ENCODE peak calls at places on chromosomes 16 and 17, in five cellular contexts. One of them, this sample, is unnamed.

GRCh38 chr16:85376292-85377095 is 236.6 kb upstream of the GSE1 start:
- DNase-seq in stimulated activated naive CD8-positive, alpha-beta T cell treated with anti-CD3 and anti-CD28 coated beads, Interleukin-15, Interleukin-2, amounts not matched to agents 100 U/mL and 50 U/mL, for 24 hours: no peak
- DNase-seq in stimulated activated CD8-positive, alpha-beta memory T cell treated with anti-CD3 and anti-CD28 coated beads, Interleukin-15, amount 100 ng/mL, for 24 hours: no peak
- DNase-seq in mucosa of gallbladder: no peak
- DNase-seq in NCI-H2081: no peak
- DNase-seq in this sample: no peak

GRCh38 chr16:24931091-24931490 is 84.1 kb downstream of the ARHGAP17 start:
- DNase-seq in stimulated activated naive CD8-positive, alpha-beta T cell treated with anti-CD3 and anti-CD28 coated beads, Interleukin-15, Interleukin-2, amounts not matched to agents 100 U/mL and 50 U/mL, for 24 hours: no peak
- DNase-seq in stimulated activated CD8-positive, alpha-beta memory T cell treated with anti-CD3 and anti-CD28 coated beads, Interleukin-15, amount 100 ng/mL, for 24 hours: no peak
- DNase-seq in mucosa of gallbladder: no peak
- DNase-seq in NCI-H2081: no peak
- DNase-seq in this sample: no peak

GRCh38 chr17:42018339-42018738 is 1.1 kb upstream of the DNAJC7 start:
- DNase-seq in stimulated activated naive CD8-positive, alpha-beta T cell treated with anti-CD3 and anti-CD28 coated beads, Interleukin-15, Interleukin-2, amounts not matched to agents 100 U/mL and 50 U/mL, for 24 hours: no peak
- DNase-seq in stimulated activated CD8-positive, alpha-beta memory T cell treated with anti-CD3 and anti-CD28 coated beads, Interleukin-15, amount 100 ng/mL, for 24 hours: no peak
- DNase-seq in mucosa of gallbladder: no peak
- DNase-seq in NCI-H2081: peak; percentile 19
- DNase-seq in this sample: peak; percentile 74

GRCh38 chr16:65315004-65315398 is 193.1 kb upstream of the CDH11 start:
- DNase-seq in stimulated activated naive CD8-positive, alpha-beta T cell treated with anti-CD3 and anti-CD28 coated beads, Interleukin-15, Interleukin-2, amounts not matched to agents 100 U/mL and 50 U/mL, for 24 hours: no peak
- DNase-seq in stimulated activated CD8-positive, alpha-beta memory T cell treated with anti-CD3 and anti-CD28 coated beads, Interleukin-15, amount 100 ng/mL, for 24 hours: no peak
- DNase-seq in mucosa of gallbladder: peak; percentile 28
- DNase-seq in NCI-H2081: no peak
- DNase-seq in this sample: no peak

GRCh38 chr17:71417142-71417541 is 703.7 kb upstream of the SOX9 start:
- DNase-seq in stimulated activated naive CD8-positive, alpha-beta T cell treated with anti-CD3 and anti-CD28 coated beads, Interleukin-15, Interleukin-2, amounts not matched to agents 100 U/mL and 50 U/mL, for 24 hours: no peak
- DNase-seq in stimulated activated CD8-positive, alpha-beta memory T cell treated with anti-CD3 and anti-CD28 coated beads, Interleukin-15, amount 100 ng/mL, for 24 hours: no peak
- DNase-seq in mucosa of gallbladder: no peak
- DNase-seq in NCI-H2081: no peak
- DNase-seq in this sample: no peak

GRCh38 chr16:19860146-19861030 is 24.3 kb downstream of the GPRC5B start:
- DNase-seq in stimulated activated naive CD8-positive, alpha-beta T cell treated with anti-CD3 and anti-CD28 coated beads, Interleukin-15, Interleukin-2, amounts not matched to agents 100 U/mL and 50 U/mL, for 24 hours: no peak
- DNase-seq in stimulated activated CD8-positive, alpha-beta memory T cell treated with anti-CD3 and anti-CD28 coated beads, Interleukin-15, amount 100 ng/mL, for 24 hours: no peak
- DNase-seq in mucosa of gallbladder: no peak
- DNase-seq in NCI-H2081: no peak
- DNase-seq in this sample: no peak

GRCh38 chr16:4612977-4613635 is 1.6 kb downstream of the UBALD1 start:
- DNase-seq in stimulated activated naive CD8-positive, alpha-beta T cell treated with anti-CD3 and anti-CD28 coated beads, Interleukin-15, Interleukin-2, amounts not matched to agents 100 U/mL and 50 U/mL, for 24 hours: no peak
- DNase-seq in stimulated activated CD8-positive, alpha-beta memory T cell treated with anti-CD3 and anti-CD28 coated beads, Interleukin-15, amount 100 ng/mL, for 24 hours: no peak
- DNase-seq in mucosa of gallbladder: no peak
- DNase-seq in NCI-H2081: no peak
- DNase-seq in this sample: no peak

GRCh38 chr17:61401280-61402072 is 1.8 kb downstream of the TBX2 start:
- DNase-seq in stimulated activated naive CD8-positive, alpha-beta T cell treated with anti-CD3 and anti-CD28 coated beads, Interleukin-15, Interleukin-2, amounts not matched to agents 100 U/mL and 50 U/mL, for 24 hours: no peak
- DNase-seq in stimulated activated CD8-positive, alpha-beta memory T cell treated with anti-CD3 and anti-CD28 coated beads, Interleukin-15, amount 100 ng/mL, for 24 hours: no peak
- DNase-seq in mucosa of gallbladder: no peak
- DNase-seq in NCI-H2081: no peak
- DNase-seq in this sample: no peak

GRCh38 chr17:73820686-73821448 is 176.6 kb upstream of the SDK2 start:
- DNase-seq in stimulated activated naive CD8-positive, alpha-beta T cell treated with anti-CD3 and anti-CD28 coated beads, Interleukin-15, Interleukin-2, amounts not matched to agents 100 U/mL and 50 U/mL, for 24 hours: no peak
- DNase-seq in stimulated activated CD8-positive, alpha-beta memory T cell treated with anti-CD3 and anti-CD28 coated beads, Interleukin-15, amount 100 ng/mL, for 24 hours: no peak
- DNase-seq in mucosa of gallbladder: no peak
- DNase-seq in NCI-H2081: peak; percentile 52
- DNase-seq in this sample: peak; percentile 15

GRCh38 chr17:64129765-64130558 is at the start of gene ERN1:
- DNase-seq in stimulated activated naive CD8-positive, alpha-beta T cell treated with anti-CD3 and anti-CD28 coated beads, Interleukin-15, Interleukin-2, amounts not matched to agents 100 U/mL and 50 U/mL, for 24 hours: peak; percentile 93
- DNase-seq in stimulated activated CD8-positive, alpha-beta memory T cell treated with anti-CD3 and anti-CD28 coated beads, Interleukin-15, amount 100 ng/mL, for 24 hours: peak; percentile 92
- DNase-seq in mucosa of gallbladder: peak; percentile 95
- DNase-seq in NCI-H2081: peak; percentile 86
- DNase-seq in this sample: peak; percentile 96

GRCh38 chr17:39527220-39527813 is 66.0 kb downstream of the CDK12 start:
- DNase-seq in stimulated activated naive CD8-positive, alpha-beta T cell treated with anti-CD3 and anti-CD28 coated beads, Interleukin-15, Interleukin-2, amounts not matched to agents 100 U/mL and 50 U/mL, for 24 hours: no peak
- DNase-seq in stimulated activated CD8-positive, alpha-beta memory T cell treated with anti-CD3 and anti-CD28 coated beads, Interleukin-15, amount 100 ng/mL, for 24 hours: no peak
- DNase-seq in mucosa of gallbladder: no peak
- DNase-seq in NCI-H2081: peak; percentile 49
- DNase-seq in this sample: peak; percentile 38

GRCh38 chr16:72111653-72112451 is 18.2 kb downstream of the DHX38 start:
- DNase-seq in stimulated activated naive CD8-positive, alpha-beta T cell treated with anti-CD3 and anti-CD28 coated beads, Interleukin-15, Interleukin-2, amounts not matched to agents 100 U/mL and 50 U/mL, for 24 hours: no peak
- DNase-seq in stimulated activated CD8-positive, alpha-beta memory T cell treated with anti-CD3 and anti-CD28 coated beads, Interleukin-15, amount 100 ng/mL, for 24 hours: no peak
- DNase-seq in mucosa of gallbladder: no peak
- DNase-seq in NCI-H2081: no peak
- DNase-seq in this sample: peak; percentile 50

GRCh38 chr16:77452243-77452642 is 17.4 kb upstream of the ADAMTS18 start:
- DNase-seq in stimulated activated naive CD8-positive, alpha-beta T cell treated with anti-CD3 and anti-CD28 coated beads, Interleukin-15, Interleukin-2, amounts not matched to agents 100 U/mL and 50 U/mL, for 24 hours: no peak
- DNase-seq in stimulated activated CD8-positive, alpha-beta memory T cell treated with anti-CD3 and anti-CD28 coated beads, Interleukin-15, amount 100 ng/mL, for 24 hours: no peak
- DNase-seq in mucosa of gallbladder: no peak
- DNase-seq in NCI-H2081: no peak
- DNase-seq in this sample: no peak

GRCh38 chr17:80476877-80477646 is 655 bp upstream of the NPTX1 start:
- DNase-seq in stimulated activated naive CD8-positive, alpha-beta T cell treated with anti-CD3 and anti-CD28 coated beads, Interleukin-15, Interleukin-2, amounts not matched to agents 100 U/mL and 50 U/mL, for 24 hours: no peak
- DNase-seq in stimulated activated CD8-positive, alpha-beta memory T cell treated with anti-CD3 and anti-CD28 coated beads, Interleukin-15, amount 100 ng/mL, for 24 hours: no peak
- DNase-seq in mucosa of gallbladder: no peak
- DNase-seq in NCI-H2081: peak; percentile 25
- DNase-seq in this sample: no peak

GRCh38 chr17:5832886-5833285 is 237.3 kb upstream of the WSCD1 start:
- DNase-seq in stimulated activated naive CD8-positive, alpha-beta T cell treated with anti-CD3 and anti-CD28 coated beads, Interleukin-15, Interleukin-2, amounts not matched to agents 100 U/mL and 50 U/mL, for 24 hours: no peak
- DNase-seq in stimulated activated CD8-positive, alpha-beta memory T cell treated with anti-CD3 and anti-CD28 coated beads, Interleukin-15, amount 100 ng/mL, for 24 hours: no peak
- DNase-seq in mucosa of gallbladder: no peak
- DNase-seq in NCI-H2081: peak; percentile 57
- DNase-seq in this sample: no peak

GRCh38 chr16:81366316-81366932 is 51.7 kb downstream of the GAN start:
- DNase-seq in stimulated activated naive CD8-positive, alpha-beta T cell treated with anti-CD3 and anti-CD28 coated beads, Interleukin-15, Interleukin-2, amounts not matched to agents 100 U/mL and 50 U/mL, for 24 hours: no peak
- DNase-seq in stimulated activated CD8-positive, alpha-beta memory T cell treated with anti-CD3 and anti-CD28 coated beads, Interleukin-15, amount 100 ng/mL, for 24 hours: no peak
- DNase-seq in mucosa of gallbladder: no peak
- DNase-seq in NCI-H2081: peak; percentile 37
- DNase-seq in this sample: peak; percentile 63

GRCh38 chr16:69773255-69773947 is 11.3 kb downstream of the WWP2 start:
- DNase-seq in stimulated activated naive CD8-positive, alpha-beta T cell treated with anti-CD3 and anti-CD28 coated beads, Interleukin-15, Interleukin-2, amounts not matched to agents 100 U/mL and 50 U/mL, for 24 hours: no peak
- DNase-seq in stimulated activated CD8-positive, alpha-beta memory T cell treated with anti-CD3 and anti-CD28 coated beads, Interleukin-15, amount 100 ng/mL, for 24 hours: no peak
- DNase-seq in mucosa of gallbladder: no peak
- DNase-seq in NCI-H2081: no peak
- DNase-seq in this sample: no peak

GRCh38 chr17:30477758-30478115 is 529 bp downstream of the GOSR1 start:
- DNase-seq in stimulated activated naive CD8-positive, alpha-beta T cell treated with anti-CD3 and anti-CD28 coated beads, Interleukin-15, Interleukin-2, amounts not matched to agents 100 U/mL and 50 U/mL, for 24 hours: no peak
- DNase-seq in stimulated activated CD8-positive, alpha-beta memory T cell treated with anti-CD3 and anti-CD28 coated beads, Interleukin-15, amount 100 ng/mL, for 24 hours: no peak
- DNase-seq in mucosa of gallbladder: no peak
- DNase-seq in NCI-H2081: no peak
- DNase-seq in this sample: no peak

GRCh38 chr17:29148257-29148789 is 31.9 kb downstream of the MYO18A start:
- DNase-seq in stimulated activated naive CD8-positive, alpha-beta T cell treated with anti-CD3 and anti-CD28 coated beads, Interleukin-15, Interleukin-2, amounts not matched to agents 100 U/mL and 50 U/mL, for 24 hours: no peak
- DNase-seq in stimulated activated CD8-positive, alpha-beta memory T cell treated with anti-CD3 and anti-CD28 coated beads, Interleukin-15, amount 100 ng/mL, for 24 hours: no peak
- DNase-seq in mucosa of gallbladder: no peak
- DNase-seq in NCI-H2081: no peak
- DNase-seq in this sample: no peak

GRCh38 chr17:55023626-55024025 is 55.1 kb downstream of the STXBP4 start:
- DNase-seq in stimulated activated naive CD8-positive, alpha-beta T cell treated with anti-CD3 and anti-CD28 coated beads, Interleukin-15, Interleukin-2, amounts not matched to agents 100 U/mL and 50 U/mL, for 24 hours: no peak
- DNase-seq in stimulated activated CD8-positive, alpha-beta memory T cell treated with anti-CD3 and anti-CD28 coated beads, Interleukin-15, amount 100 ng/mL, for 24 hours: no peak
- DNase-seq in mucosa of gallbladder: no peak
- DNase-seq in NCI-H2081: no peak
- DNase-seq in this sample: no peak

GRCh38 chr16:57994778-57995177 is 5.7 kb downstream of the ZNF319 start:
- DNase-seq in stimulated activated naive CD8-positive, alpha-beta T cell treated with anti-CD3 and anti-CD28 coated beads, Interleukin-15, Interleukin-2, amounts not matched to agents 100 U/mL and 50 U/mL, for 24 hours: peak; percentile 45
- DNase-seq in stimulated activated CD8-positive, alpha-beta memory T cell treated with anti-CD3 and anti-CD28 coated beads, Interleukin-15, amount 100 ng/mL, for 24 hours: no peak
- DNase-seq in mucosa of gallbladder: peak; percentile 41
- DNase-seq in NCI-H2081: peak; percentile 21
- DNase-seq in this sample: peak; percentile 77

GRCh38 chr17:57993471-57994365 is 5.7 kb upstream of the VEZF1 start:
- DNase-seq in stimulated activated naive CD8-positive, alpha-beta T cell treated with anti-CD3 and anti-CD28 coated beads, Interleukin-15, Interleukin-2, amounts not matched to agents 100 U/mL and 50 U/mL, for 24 hours: no peak
- DNase-seq in stimulated activated CD8-positive, alpha-beta memory T cell treated with anti-CD3 and anti-CD28 coated beads, Interleukin-15, amount 100 ng/mL, for 24 hours: no peak
- DNase-seq in mucosa of gallbladder: no peak
- DNase-seq in NCI-H2081: peak; percentile 56
- DNase-seq in this sample: no peak

GRCh38 chr17:63258785-63259184 is 187.3 kb downstream of the CYB561 start:
- DNase-seq in stimulated activated naive CD8-positive, alpha-beta T cell treated with anti-CD3 and anti-CD28 coated beads, Interleukin-15, Interleukin-2, amounts not matched to agents 100 U/mL and 50 U/mL, for 24 hours: no peak
- DNase-seq in stimulated activated CD8-positive, alpha-beta memory T cell treated with anti-CD3 and anti-CD28 coated beads, Interleukin-15, amount 100 ng/mL, for 24 hours: no peak
- DNase-seq in mucosa of gallbladder: no peak
- DNase-seq in NCI-H2081: no peak
- DNase-seq in this sample: no peak

GRCh38 chr17:44587339-44587738 is 30.1 kb downstream of the FZD2 start:
- DNase-seq in stimulated activated naive CD8-positive, alpha-beta T cell treated with anti-CD3 and anti-CD28 coated beads, Interleukin-15, Interleukin-2, amounts not matched to agents 100 U/mL and 50 U/mL, for 24 hours: no peak
- DNase-seq in stimulated activated CD8-positive, alpha-beta memory T cell treated with anti-CD3 and anti-CD28 coated beads, Interleukin-15, amount 100 ng/mL, for 24 hours: no peak
- DNase-seq in mucosa of gallbladder: peak; percentile 63
- DNase-seq in NCI-H2081: no peak
- DNase-seq in this sample: no peak

GRCh38 chr17:75250009-75250471 is 11.4 kb downstream of the GGA3 start:
- DNase-seq in stimulated activated naive CD8-positive, alpha-beta T cell treated with anti-CD3 and anti-CD28 coated beads, Interleukin-15, Interleukin-2, amounts not matched to agents 100 U/mL and 50 U/mL, for 24 hours: peak; percentile 80
- DNase-seq in stimulated activated CD8-positive, alpha-beta memory T cell treated with anti-CD3 and anti-CD28 coated beads, Interleukin-15, amount 100 ng/mL, for 24 hours: no peak
- DNase-seq in mucosa of gallbladder: no peak
- DNase-seq in NCI-H2081: no peak
- DNase-seq in this sample: peak; percentile 23

GRCh38 chr17:45784583-45785372 is 658 bp downstream of the CRHR1 start:
- DNase-seq in stimulated activated naive CD8-positive, alpha-beta T cell treated with anti-CD3 and anti-CD28 coated beads, Interleukin-15, Interleukin-2, amounts not matched to agents 100 U/mL and 50 U/mL, for 24 hours: peak; percentile 48
- DNase-seq in stimulated activated CD8-positive, alpha-beta memory T cell treated with anti-CD3 and anti-CD28 coated beads, Interleukin-15, amount 100 ng/mL, for 24 hours: no peak
- DNase-seq in mucosa of gallbladder: peak; percentile 23
- DNase-seq in NCI-H2081: peak; percentile 43
- DNase-seq in this sample: peak; percentile 64

GRCh38 chr16:35797811-35798210 is 2338.4 kb downstream of the TP53TG3F start:
- DNase-seq in stimulated activated naive CD8-positive, alpha-beta T cell treated with anti-CD3 and anti-CD28 coated beads, Interleukin-15, Interleukin-2, amounts not matched to agents 100 U/mL and 50 U/mL, for 24 hours: no peak
- DNase-seq in stimulated activated CD8-positive, alpha-beta memory T cell treated with anti-CD3 and anti-CD28 coated beads, Interleukin-15, amount 100 ng/mL, for 24 hours: no peak
- DNase-seq in mucosa of gallbladder: no peak
- DNase-seq in NCI-H2081: peak; percentile 20
- DNase-seq in this sample: no peak

GRCh38 chr16:53999841-54000240 is 286.7 kb downstream of the IRX3 start:
- DNase-seq in stimulated activated naive CD8-positive, alpha-beta T cell treated with anti-CD3 and anti-CD28 coated beads, Interleukin-15, Interleukin-2, amounts not matched to agents 100 U/mL and 50 U/mL, for 24 hours: no peak
- DNase-seq in stimulated activated CD8-positive, alpha-beta memory T cell treated with anti-CD3 and anti-CD28 coated beads, Interleukin-15, amount 100 ng/mL, for 24 hours: no peak
- DNase-seq in mucosa of gallbladder: no peak
- DNase-seq in NCI-H2081: no peak
- DNase-seq in this sample: no peak

GRCh38 chr16:66287416-66287815 is 79.1 kb upstream of the CDH5 start:
- DNase-seq in stimulated activated naive CD8-positive, alpha-beta T cell treated with anti-CD3 and anti-CD28 coated beads, Interleukin-15, Interleukin-2, amounts not matched to agents 100 U/mL and 50 U/mL, for 24 hours: no peak
- DNase-seq in stimulated activated CD8-positive, alpha-beta memory T cell treated with anti-CD3 and anti-CD28 coated beads, Interleukin-15, amount 100 ng/mL, for 24 hours: no peak
- DNase-seq in mucosa of gallbladder: no peak
- DNase-seq in NCI-H2081: no peak
- DNase-seq in this sample: no peak

GRCh38 chr16:58393138-58393504 is 850 bp downstream of the GINS3 start:
- DNase-seq in stimulated activated naive CD8-positive, alpha-beta T cell treated with anti-CD3 and anti-CD28 coated beads, Interleukin-15, Interleukin-2, amounts not matched to agents 100 U/mL and 50 U/mL, for 24 hours: no peak
- DNase-seq in stimulated activated CD8-positive, alpha-beta memory T cell treated with anti-CD3 and anti-CD28 coated beads, Interleukin-15, amount 100 ng/mL, for 24 hours: no peak
- DNase-seq in mucosa of gallbladder: no peak
- DNase-seq in NCI-H2081: no peak
- DNase-seq in this sample: peak; percentile 47

GRCh38 chr17:2615882-2616281 is 22.4 kb downstream of the PAFAH1B1 start:
- DNase-seq in stimulated activated naive CD8-positive, alpha-beta T cell treated with anti-CD3 and anti-CD28 coated beads, Interleukin-15, Interleukin-2, amounts not matched to agents 100 U/mL and 50 U/mL, for 24 hours: no peak
- DNase-seq in stimulated activated CD8-positive, alpha-beta memory T cell treated with anti-CD3 and anti-CD28 coated beads, Interleukin-15, amount 100 ng/mL, for 24 hours: no peak
- DNase-seq in mucosa of gallbladder: no peak
- DNase-seq in NCI-H2081: no peak
- DNase-seq in this sample: no peak

GRCh38 chr17:58344047-58344790 is 7.8 kb downstream of the SUPT4H1 start:
- DNase-seq in stimulated activated naive CD8-positive, alpha-beta T cell treated with anti-CD3 and anti-CD28 coated beads, Interleukin-15, Interleukin-2, amounts not matched to agents 100 U/mL and 50 U/mL, for 24 hours: peak; percentile 89
- DNase-seq in stimulated activated CD8-positive, alpha-beta memory T cell treated with anti-CD3 and anti-CD28 coated beads, Interleukin-15, amount 100 ng/mL, for 24 hours: no peak
- DNase-seq in mucosa of gallbladder: no peak
- DNase-seq in NCI-H2081: no peak
- DNase-seq in this sample: no peak

GRCh38 chr17:82180776-82181528 is 31.7 kb downstream of the CCDC57 start:
- DNase-seq in stimulated activated naive CD8-positive, alpha-beta T cell treated with anti-CD3 and anti-CD28 coated beads, Interleukin-15, Interleukin-2, amounts not matched to agents 100 U/mL and 50 U/mL, for 24 hours: no peak
- DNase-seq in stimulated activated CD8-positive, alpha-beta memory T cell treated with anti-CD3 and anti-CD28 coated beads, Interleukin-15, amount 100 ng/mL, for 24 hours: no peak
- DNase-seq in mucosa of gallbladder: no peak
- DNase-seq in NCI-H2081: no peak
- DNase-seq in this sample: no peak

GRCh38 chr16:86430814-86431213 is 79.5 kb upstream of the FOXF1 start:
- DNase-seq in stimulated activated naive CD8-positive, alpha-beta T cell treated with anti-CD3 and anti-CD28 coated beads, Interleukin-15, Interleukin-2, amounts not matched to agents 100 U/mL and 50 U/mL, for 24 hours: no peak
- DNase-seq in stimulated activated CD8-positive, alpha-beta memory T cell treated with anti-CD3 and anti-CD28 coated beads, Interleukin-15, amount 100 ng/mL, for 24 hours: no peak
- DNase-seq in mucosa of gallbladder: no peak
- DNase-seq in NCI-H2081: no peak
- DNase-seq in this sample: no peak

GRCh38 chr16:66925322-66925840 is at the start of gene RRAD:
- DNase-seq in stimulated activated naive CD8-positive, alpha-beta T cell treated with anti-CD3 and anti-CD28 coated beads, Interleukin-15, Interleukin-2, amounts not matched to agents 100 U/mL and 50 U/mL, for 24 hours: no peak
- DNase-seq in stimulated activated CD8-positive, alpha-beta memory T cell treated with anti-CD3 and anti-CD28 coated beads, Interleukin-15, amount 100 ng/mL, for 24 hours: no peak
- DNase-seq in mucosa of gallbladder: no peak
- DNase-seq in NCI-H2081: no peak
- DNase-seq in this sample: peak; percentile 77

GRCh38 chr17:77470800-77471733 is 330.3 kb downstream of the SEC14L1 start:
- DNase-seq in stimulated activated naive CD8-positive, alpha-beta T cell treated with anti-CD3 and anti-CD28 coated beads, Interleukin-15, Interleukin-2, amounts not matched to agents 100 U/mL and 50 U/mL, for 24 hours: no peak
- DNase-seq in stimulated activated CD8-positive, alpha-beta memory T cell treated with anti-CD3 and anti-CD28 coated beads, Interleukin-15, amount 100 ng/mL, for 24 hours: no peak
- DNase-seq in mucosa of gallbladder: no peak
- DNase-seq in NCI-H2081: no peak
- DNase-seq in this sample: peak; percentile 83

GRCh38 chr16:82192665-82193064 is 22.6 kb upstream of the MPHOSPH6 start:
- DNase-seq in stimulated activated naive CD8-positive, alpha-beta T cell treated with anti-CD3 and anti-CD28 coated beads, Interleukin-15, Interleukin-2, amounts not matched to agents 100 U/mL and 50 U/mL, for 24 hours: peak; percentile 33
- DNase-seq in stimulated activated CD8-positive, alpha-beta memory T cell treated with anti-CD3 and anti-CD28 coated beads, Interleukin-15, amount 100 ng/mL, for 24 hours: no peak
- DNase-seq in mucosa of gallbladder: no peak
- DNase-seq in NCI-H2081: no peak
- DNase-seq in this sample: no peak

GRCh38 chr17:80789356-80789902 is 202.2 kb upstream of the CHMP6 start:
- DNase-seq in stimulated activated naive CD8-positive, alpha-beta T cell treated with anti-CD3 and anti-CD28 coated beads, Interleukin-15, Interleukin-2, amounts not matched to agents 100 U/mL and 50 U/mL, for 24 hours: peak; percentile 53
- DNase-seq in stimulated activated CD8-positive, alpha-beta memory T cell treated with anti-CD3 and anti-CD28 coated beads, Interleukin-15, amount 100 ng/mL, for 24 hours: no peak
- DNase-seq in mucosa of gallbladder: no peak
- DNase-seq in NCI-H2081: no peak
- DNase-seq in this sample: no peak

GRCh38 chr16:17470002-17470870 is 524 bp downstream of the XYLT1 start:
- DNase-seq in stimulated activated naive CD8-positive, alpha-beta T cell treated with anti-CD3 and anti-CD28 coated beads, Interleukin-15, Interleukin-2, amounts not matched to agents 100 U/mL and 50 U/mL, for 24 hours: peak; percentile 33
- DNase-seq in stimulated activated CD8-positive, alpha-beta memory T cell treated with anti-CD3 and anti-CD28 coated beads, Interleukin-15, amount 100 ng/mL, for 24 hours: no peak
- DNase-seq in mucosa of gallbladder: no peak
- DNase-seq in NCI-H2081: no peak
- DNase-seq in this sample: peak; percentile 50